ENCODE peak calls at places on chromosomes 1 and 21, in ten cellular contexts. One of them, this sample, is unnamed.

GRCh38 chr1:24641646-24642151 is 1.4 kb upstream of the SRRM1 start:
- DNase-seq in skeletal muscle cell: no peak
- DNase-seq in stimulated activated CD4-positive, alpha-beta T cell treated with anti-CD3 and anti-CD28 coated beads, Interleukin-1b, Interleukin-23, amount 100 ng/mL, for 24 hours: peak
- DNase-seq in right lobe of liver: peak
- DNase-seq in mesenchymal stem cell: peak
- DNase-seq in cardiac muscle cell: peak
- DNase-seq in GM10248: peak
- DNase-seq in EL: peak
- DNase-seq in head of caudate nucleus: peak
- DNase-seq in AG09309: no peak
- DNase-seq in this sample: no peak

GRCh38 chr1:110879758-110880606 is 7.0 kb downstream of the CD53 start:
- DNase-seq in skeletal muscle cell: no peak
- DNase-seq in stimulated activated CD4-positive, alpha-beta T cell treated with anti-CD3 and anti-CD28 coated beads, Interleukin-1b, Interleukin-23, amount 100 ng/mL, for 24 hours: peak
- DNase-seq in right lobe of liver: no peak
- DNase-seq in mesenchymal stem cell: no peak
- DNase-seq in cardiac muscle cell: no peak
- DNase-seq in GM10248: peak
- DNase-seq in EL: no peak
- DNase-seq in head of caudate nucleus: no peak
- DNase-seq in AG09309: no peak
- DNase-seq in this sample: no peak

GRCh38 chr1:201582261-201582951 is 43.5 kb downstream of the NAV1 start:
- DNase-seq in skeletal muscle cell: peak
- DNase-seq in stimulated activated CD4-positive, alpha-beta T cell treated with anti-CD3 and anti-CD28 coated beads, Interleukin-1b, Interleukin-23, amount 100 ng/mL, for 24 hours: no peak
- DNase-seq in right lobe of liver: no peak
- DNase-seq in mesenchymal stem cell: peak
- DNase-seq in cardiac muscle cell: peak
- DNase-seq in GM10248: no peak
- DNase-seq in EL: peak
- DNase-seq in head of caudate nucleus: no peak
- DNase-seq in AG09309: no peak
- DNase-seq in this sample: no peak

GRCh38 chr1:215526147-215526845 is 40.8 kb upstream of the KCTD3 start:
- DNase-seq in skeletal muscle cell: no peak
- DNase-seq in stimulated activated CD4-positive, alpha-beta T cell treated with anti-CD3 and anti-CD28 coated beads, Interleukin-1b, Interleukin-23, amount 100 ng/mL, for 24 hours: no peak
- DNase-seq in right lobe of liver: no peak
- DNase-seq in mesenchymal stem cell: peak
- DNase-seq in cardiac muscle cell: peak
- DNase-seq in GM10248: peak
- DNase-seq in EL: peak
- DNase-seq in head of caudate nucleus: no peak
- DNase-seq in AG09309: no peak
- DNase-seq in this sample: no peak

GRCh38 chr21:8989883-8990325 is 1531.5 kb upstream of the TPTE start:
- DNase-seq in skeletal muscle cell: no peak
- DNase-seq in stimulated activated CD4-positive, alpha-beta T cell treated with anti-CD3 and anti-CD28 coated beads, Interleukin-1b, Interleukin-23, amount 100 ng/mL, for 24 hours: no peak
- DNase-seq in right lobe of liver: peak
- DNase-seq in mesenchymal stem cell: no peak
- DNase-seq in cardiac muscle cell: no peak
- DNase-seq in GM10248: no peak
- DNase-seq in EL: no peak
- DNase-seq in head of caudate nucleus: no peak
- DNase-seq in AG09309: no peak
- DNase-seq in this sample: no peak

GRCh38 chr1:8631163-8631562 is 186.3 kb downstream of the RERE start:
- DNase-seq in skeletal muscle cell: no peak
- DNase-seq in stimulated activated CD4-positive, alpha-beta T cell treated with anti-CD3 and anti-CD28 coated beads, Interleukin-1b, Interleukin-23, amount 100 ng/mL, for 24 hours: no peak
- DNase-seq in right lobe of liver: no peak
- DNase-seq in mesenchymal stem cell: peak
- DNase-seq in cardiac muscle cell: no peak
- DNase-seq in GM10248: no peak
- DNase-seq in EL: peak
- DNase-seq in head of caudate nucleus: no peak
- DNase-seq in AG09309: no peak
- DNase-seq in this sample: no peak

GRCh38 chr1:11180342-11180744 is 8.8 kb upstream of the ANGPTL7 start:
- DNase-seq in skeletal muscle cell: no peak
- DNase-seq in stimulated activated CD4-positive, alpha-beta T cell treated with anti-CD3 and anti-CD28 coated beads, Interleukin-1b, Interleukin-23, amount 100 ng/mL, for 24 hours: no peak
- DNase-seq in right lobe of liver: no peak
- DNase-seq in mesenchymal stem cell: peak
- DNase-seq in cardiac muscle cell: peak
- DNase-seq in GM10248: no peak
- DNase-seq in EL: peak
- DNase-seq in head of caudate nucleus: no peak
- DNase-seq in AG09309: peak
- DNase-seq in this sample: peak

GRCh38 chr1:103106426-103107321 is 1.6 kb downstream of the COL11A1 start:
- DNase-seq in skeletal muscle cell: no peak
- DNase-seq in stimulated activated CD4-positive, alpha-beta T cell treated with anti-CD3 and anti-CD28 coated beads, Interleukin-1b, Interleukin-23, amount 100 ng/mL, for 24 hours: no peak
- DNase-seq in right lobe of liver: peak
- DNase-seq in mesenchymal stem cell: peak
- DNase-seq in cardiac muscle cell: peak
- DNase-seq in GM10248: peak
- DNase-seq in EL: peak
- DNase-seq in head of caudate nucleus: peak
- DNase-seq in AG09309: no peak
- DNase-seq in this sample: no peak

GRCh38 chr21:46554431-46555224 is 50.3 kb downstream of the S100B start:
- DNase-seq in skeletal muscle cell: no peak
- DNase-seq in stimulated activated CD4-positive, alpha-beta T cell treated with anti-CD3 and anti-CD28 coated beads, Interleukin-1b, Interleukin-23, amount 100 ng/mL, for 24 hours: no peak
- DNase-seq in right lobe of liver: no peak
- DNase-seq in mesenchymal stem cell: no peak
- DNase-seq in cardiac muscle cell: no peak
- DNase-seq in GM10248: no peak
- DNase-seq in EL: no peak
- DNase-seq in head of caudate nucleus: no peak
- DNase-seq in AG09309: no peak
- DNase-seq in this sample: no peak

This sample was measured in retinal pigment epithelial cell.